ENCODE peak calls at places on chromosomes 16 and 17, in four cellular contexts. A is small intestine; R is GM20000; L is activated naive CD8-positive, alpha-beta T cell treated with anti-CD3 and anti-CD28 coated beads, Interleukin-2, amount 50 U/mL, for 24 hours. K is an unnamed sample.
A peak's percentile ranks its signal among the peaks of the same experiment; 100 is the strongest.

GRCh38 chr17:78416311-78416711 is 37.9 kb downstream of the PGS1 start:
- DNase-seq in L (no peak), A (no peak), R (no peak), K (no peak)

GRCh38 chr16:89858973-89859808 is 14.2 kb upstream of the TCF25 start:
- DNase-seq in A (no peak), R (no peak), L (no peak), K (no peak)

GRCh38 chr16:85462405-85463227 is 150.5 kb upstream of the GSE1 start:
- DNase-seq in A (peak; percentile 40), R (no peak), L (peak; percentile 11), K (peak; percentile 25)

GRCh38 chr17:38464723-38465419 is 36.6 kb downstream of the ARHGAP23 start:
- DNase-seq in R (no peak), A (no peak), L (no peak), K (no peak)

GRCh38 chr16:31713071-31713944 is 160.3 kb upstream of the ZNF267 start:
- DNase-seq in R (peak; percentile 92), A (peak; percentile 96), L (peak; percentile 89), K (peak; percentile 90)

GRCh38 chr16:20257234-20257633 is 70.1 kb downstream of the GP2 start:
- DNase-seq in R (no peak), A (no peak), L (no peak), K (no peak)

GRCh38 chr17:6096201-6097004 is 26.2 kb downstream of the WSCD1 start:
- DNase-seq in L (no peak), A (no peak), R (no peak), K (no peak)

GRCh38 chr17:81854974-81855774 is 5.2 kb downstream of the P4HB start:
- DNase-seq in L (no peak), A (peak; percentile 92), R (no peak), K (no peak)

GRCh38 chr17:80283116-80283852 is 22.6 kb downstream of the RNF213 start:
- DNase-seq in R (no peak), L (no peak), A (no peak), K (no peak)

GRCh38 chr16:85733839-85734170 is 17.1 kb downstream of the C16orf74 start:
- DNase-seq in R (no peak), A (no peak), L (no peak), K (no peak)

K was measured in stimulated activated naive CD8-positive, alpha-beta T cell treated with anti-CD3 and anti-CD28 coated beads, Interleukin-15, Interleukin-2, amounts not matched to agents 100 U/mL and 50 U/mL, for 24 hours.